ENCODE peak calls at places on chromosomes 5 and 9, in ten cellular contexts. One of them, this sample, is unnamed.

GRCh38 chr5:172078726-172079345 is 72.4 kb upstream of the FBXW11 start:
- DNase-seq in LHCN-M2: no peak
- DNase-seq in NCI-H187: no peak
- DNase-seq in CD4-positive, CD25-positive, alpha-beta regulatory T cell: no peak
- DNase-seq in stimulated activated CD4-positive, alpha-beta T cell treated with anti-CD3 and anti-CD28 coated beads, Interleukin-2, amount 100 ng/mL, for 48 hours: no peak
- DNase-seq in HEK293T: no peak
- DNase-seq in mesenteric fat pad: peak; percentile 30
- DNase-seq in hypothalamus: no peak
- DNase-seq in RWPE1: no peak
- DNase-seq in nucleus accumbens: peak; percentile 22
- DNase-seq in this sample: peak; percentile 54

GRCh38 chr9:95171001-95171400 is 146.5 kb downstream of the FANCC start:
- DNase-seq in LHCN-M2: peak; percentile 39
- DNase-seq in NCI-H187: no peak
- DNase-seq in CD4-positive, CD25-positive, alpha-beta regulatory T cell: no peak
- DNase-seq in stimulated activated CD4-positive, alpha-beta T cell treated with anti-CD3 and anti-CD28 coated beads, Interleukin-2, amount 100 ng/mL, for 48 hours: no peak
- DNase-seq in HEK293T: no peak
- DNase-seq in mesenteric fat pad: no peak
- DNase-seq in hypothalamus: no peak
- DNase-seq in RWPE1: peak; percentile 76
- DNase-seq in nucleus accumbens: no peak
- DNase-seq in this sample: no peak

GRCh38 chr5:82720213-82720612 is 357.0 kb downstream of the TMEM167A start:
- DNase-seq in LHCN-M2: no peak
- DNase-seq in NCI-H187: no peak
- DNase-seq in CD4-positive, CD25-positive, alpha-beta regulatory T cell: no peak
- DNase-seq in stimulated activated CD4-positive, alpha-beta T cell treated with anti-CD3 and anti-CD28 coated beads, Interleukin-2, amount 100 ng/mL, for 48 hours: no peak
- DNase-seq in HEK293T: no peak
- DNase-seq in mesenteric fat pad: no peak
- DNase-seq in hypothalamus: no peak
- DNase-seq in RWPE1: no peak
- DNase-seq in nucleus accumbens: no peak
- DNase-seq in this sample: no peak

GRCh38 chr5:125348936-125349335 is 602.5 kb upstream of the ZNF608 start:
- DNase-seq in LHCN-M2: no peak
- DNase-seq in NCI-H187: no peak
- DNase-seq in CD4-positive, CD25-positive, alpha-beta regulatory T cell: no peak
- DNase-seq in stimulated activated CD4-positive, alpha-beta T cell treated with anti-CD3 and anti-CD28 coated beads, Interleukin-2, amount 100 ng/mL, for 48 hours: no peak
- DNase-seq in HEK293T: no peak
- DNase-seq in mesenteric fat pad: no peak
- DNase-seq in hypothalamus: no peak
- DNase-seq in RWPE1: no peak
- DNase-seq in nucleus accumbens: no peak
- DNase-seq in this sample: no peak

GRCh38 chr5:143812085-143812705 is at the start of gene HMHB1:
- DNase-seq in LHCN-M2: peak; percentile 22
- DNase-seq in NCI-H187: no peak
- DNase-seq in CD4-positive, CD25-positive, alpha-beta regulatory T cell: no peak
- DNase-seq in stimulated activated CD4-positive, alpha-beta T cell treated with anti-CD3 and anti-CD28 coated beads, Interleukin-2, amount 100 ng/mL, for 48 hours: no peak
- DNase-seq in HEK293T: no peak
- DNase-seq in mesenteric fat pad: no peak
- DNase-seq in hypothalamus: no peak
- DNase-seq in RWPE1: no peak
- DNase-seq in nucleus accumbens: no peak
- DNase-seq in this sample: no peak

GRCh38 chr9:36798350-36799065 is 225.8 kb downstream of the MELK start:
- DNase-seq in LHCN-M2: peak; percentile 31
- DNase-seq in NCI-H187: peak; percentile 36
- DNase-seq in CD4-positive, CD25-positive, alpha-beta regulatory T cell: no peak
- DNase-seq in stimulated activated CD4-positive, alpha-beta T cell treated with anti-CD3 and anti-CD28 coated beads, Interleukin-2, amount 100 ng/mL, for 48 hours: no peak
- DNase-seq in HEK293T: peak; percentile 56
- DNase-seq in mesenteric fat pad: peak; percentile 57
- DNase-seq in hypothalamus: no peak
- DNase-seq in RWPE1: peak; percentile 62
- DNase-seq in nucleus accumbens: peak; percentile 16
- DNase-seq in this sample: no peak

GRCh38 chr5:28156981-28157380 is 1118.6 kb upstream of the CDH9 start:
- DNase-seq in LHCN-M2: peak; percentile 1
- DNase-seq in NCI-H187: no peak
- DNase-seq in CD4-positive, CD25-positive, alpha-beta regulatory T cell: no peak
- DNase-seq in stimulated activated CD4-positive, alpha-beta T cell treated with anti-CD3 and anti-CD28 coated beads, Interleukin-2, amount 100 ng/mL, for 48 hours: no peak
- DNase-seq in HEK293T: no peak
- DNase-seq in mesenteric fat pad: no peak
- DNase-seq in hypothalamus: no peak
- DNase-seq in RWPE1: no peak
- DNase-seq in nucleus accumbens: no peak
- DNase-seq in this sample: no peak

GRCh38 chr5:178224403-178224802 is 8.2 kb downstream of the PHYKPL start:
- DNase-seq in LHCN-M2: no peak
- DNase-seq in NCI-H187: no peak
- DNase-seq in CD4-positive, CD25-positive, alpha-beta regulatory T cell: no peak
- DNase-seq in stimulated activated CD4-positive, alpha-beta T cell treated with anti-CD3 and anti-CD28 coated beads, Interleukin-2, amount 100 ng/mL, for 48 hours: no peak
- DNase-seq in HEK293T: no peak
- DNase-seq in mesenteric fat pad: no peak
- DNase-seq in hypothalamus: no peak
- DNase-seq in RWPE1: no peak
- DNase-seq in nucleus accumbens: no peak
- DNase-seq in this sample: no peak

GRCh38 chr5:119267958-119268386 is 87.8 kb upstream of the TNFAIP8 start:
- DNase-seq in LHCN-M2: peak; percentile 93
- DNase-seq in NCI-H187: peak; percentile 60
- DNase-seq in CD4-positive, CD25-positive, alpha-beta regulatory T cell: peak; percentile 78
- DNase-seq in stimulated activated CD4-positive, alpha-beta T cell treated with anti-CD3 and anti-CD28 coated beads, Interleukin-2, amount 100 ng/mL, for 48 hours: peak; percentile 68
- DNase-seq in HEK293T: peak; percentile 80
- DNase-seq in mesenteric fat pad: peak; percentile 95
- DNase-seq in hypothalamus: no peak
- DNase-seq in RWPE1: peak; percentile 91
- DNase-seq in nucleus accumbens: peak; percentile 81
- DNase-seq in this sample: peak; percentile 93

GRCh38 chr9:38761334-38761733 is 41.4 kb upstream of the FAM240B start:
- DNase-seq in LHCN-M2: no peak
- DNase-seq in NCI-H187: no peak
- DNase-seq in CD4-positive, CD25-positive, alpha-beta regulatory T cell: no peak
- DNase-seq in stimulated activated CD4-positive, alpha-beta T cell treated with anti-CD3 and anti-CD28 coated beads, Interleukin-2, amount 100 ng/mL, for 48 hours: no peak
- DNase-seq in HEK293T: no peak
- DNase-seq in mesenteric fat pad: no peak
- DNase-seq in hypothalamus: no peak
- DNase-seq in RWPE1: no peak
- DNase-seq in nucleus accumbens: no peak
- DNase-seq in this sample: no peak

GRCh38 chr5:160020266-160020770 is 11.4 kb downstream of the TTC1 start:
- DNase-seq in LHCN-M2: no peak
- DNase-seq in NCI-H187: no peak
- DNase-seq in CD4-positive, CD25-positive, alpha-beta regulatory T cell: no peak
- DNase-seq in stimulated activated CD4-positive, alpha-beta T cell treated with anti-CD3 and anti-CD28 coated beads, Interleukin-2, amount 100 ng/mL, for 48 hours: no peak
- DNase-seq in HEK293T: no peak
- DNase-seq in mesenteric fat pad: no peak
- DNase-seq in hypothalamus: no peak
- DNase-seq in RWPE1: no peak
- DNase-seq in nucleus accumbens: no peak
- DNase-seq in this sample: no peak

GRCh38 chr5:107670028-107670926 is 460 bp downstream of the EFNA5 start:
- DNase-seq in LHCN-M2: peak; percentile 43
- DNase-seq in NCI-H187: peak; percentile 17
- DNase-seq in CD4-positive, CD25-positive, alpha-beta regulatory T cell: no peak
- DNase-seq in stimulated activated CD4-positive, alpha-beta T cell treated with anti-CD3 and anti-CD28 coated beads, Interleukin-2, amount 100 ng/mL, for 48 hours: peak; percentile 18
- DNase-seq in HEK293T: no peak
- DNase-seq in mesenteric fat pad: no peak
- DNase-seq in hypothalamus: no peak
- DNase-seq in RWPE1: peak; percentile 41
- DNase-seq in nucleus accumbens: peak; percentile 36
- DNase-seq in this sample: peak; percentile 50

GRCh38 chr5:39506216-39506615 is 81.4 kb upstream of the DAB2 start:
- DNase-seq in LHCN-M2: peak; percentile 66
- DNase-seq in NCI-H187: no peak
- DNase-seq in CD4-positive, CD25-positive, alpha-beta regulatory T cell: no peak
- DNase-seq in stimulated activated CD4-positive, alpha-beta T cell treated with anti-CD3 and anti-CD28 coated beads, Interleukin-2, amount 100 ng/mL, for 48 hours: no peak
- DNase-seq in HEK293T: no peak
- DNase-seq in mesenteric fat pad: no peak
- DNase-seq in hypothalamus: no peak
- DNase-seq in RWPE1: no peak
- DNase-seq in nucleus accumbens: no peak
- DNase-seq in this sample: no peak

GRCh38 chr5:168776023-168776422 is 196.9 kb upstream of the PANK3 start:
- DNase-seq in LHCN-M2: no peak
- DNase-seq in NCI-H187: no peak
- DNase-seq in CD4-positive, CD25-positive, alpha-beta regulatory T cell: no peak
- DNase-seq in stimulated activated CD4-positive, alpha-beta T cell treated with anti-CD3 and anti-CD28 coated beads, Interleukin-2, amount 100 ng/mL, for 48 hours: no peak
- DNase-seq in HEK293T: no peak
- DNase-seq in mesenteric fat pad: no peak
- DNase-seq in hypothalamus: no peak
- DNase-seq in RWPE1: no peak
- DNase-seq in nucleus accumbens: peak; percentile 7
- DNase-seq in this sample: no peak

GRCh38 chr5:65020492-65020891 is 251.8 kb downstream of the CWC27 start:
- DNase-seq in LHCN-M2: peak; percentile 43
- DNase-seq in NCI-H187: no peak
- DNase-seq in CD4-positive, CD25-positive, alpha-beta regulatory T cell: no peak
- DNase-seq in stimulated activated CD4-positive, alpha-beta T cell treated with anti-CD3 and anti-CD28 coated beads, Interleukin-2, amount 100 ng/mL, for 48 hours: no peak
- DNase-seq in HEK293T: no peak
- DNase-seq in mesenteric fat pad: no peak
- DNase-seq in hypothalamus: no peak
- DNase-seq in RWPE1: no peak
- DNase-seq in nucleus accumbens: no peak
- DNase-seq in this sample: no peak

GRCh38 chr5:133953568-133954145 is 14.8 kb downstream of the C5orf15 start:
- DNase-seq in LHCN-M2: no peak
- DNase-seq in NCI-H187: no peak
- DNase-seq in CD4-positive, CD25-positive, alpha-beta regulatory T cell: no peak
- DNase-seq in stimulated activated CD4-positive, alpha-beta T cell treated with anti-CD3 and anti-CD28 coated beads, Interleukin-2, amount 100 ng/mL, for 48 hours: no peak
- DNase-seq in HEK293T: no peak
- DNase-seq in mesenteric fat pad: no peak
- DNase-seq in hypothalamus: no peak
- DNase-seq in RWPE1: no peak
- DNase-seq in nucleus accumbens: no peak
- DNase-seq in this sample: no peak

GRCh38 chr5:141851195-141851874 is 26.9 kb downstream of the PCDH1 start:
- DNase-seq in LHCN-M2: no peak
- DNase-seq in NCI-H187: no peak
- DNase-seq in CD4-positive, CD25-positive, alpha-beta regulatory T cell: no peak
- DNase-seq in stimulated activated CD4-positive, alpha-beta T cell treated with anti-CD3 and anti-CD28 coated beads, Interleukin-2, amount 100 ng/mL, for 48 hours: no peak
- DNase-seq in HEK293T: no peak
- DNase-seq in mesenteric fat pad: no peak
- DNase-seq in hypothalamus: no peak
- DNase-seq in RWPE1: no peak
- DNase-seq in nucleus accumbens: no peak
- DNase-seq in this sample: no peak

GRCh38 chr5:81165493-81166119 is 67.5 kb upstream of the CKMT2 start:
- DNase-seq in LHCN-M2: peak; percentile 49
- DNase-seq in NCI-H187: peak; percentile 23
- DNase-seq in CD4-positive, CD25-positive, alpha-beta regulatory T cell: peak; percentile 23
- DNase-seq in stimulated activated CD4-positive, alpha-beta T cell treated with anti-CD3 and anti-CD28 coated beads, Interleukin-2, amount 100 ng/mL, for 48 hours: peak; percentile 58
- DNase-seq in HEK293T: peak; percentile 66
- DNase-seq in mesenteric fat pad: no peak
- DNase-seq in hypothalamus: no peak
- DNase-seq in RWPE1: peak; percentile 90
- DNase-seq in nucleus accumbens: peak; percentile 69
- DNase-seq in this sample: no peak

GRCh38 chr5:139631520-139632165 is 16.5 kb upstream of the CXXC5 start:
- DNase-seq in LHCN-M2: no peak
- DNase-seq in NCI-H187: no peak
- DNase-seq in CD4-positive, CD25-positive, alpha-beta regulatory T cell: no peak
- DNase-seq in stimulated activated CD4-positive, alpha-beta T cell treated with anti-CD3 and anti-CD28 coated beads, Interleukin-2, amount 100 ng/mL, for 48 hours: no peak
- DNase-seq in HEK293T: no peak
- DNase-seq in mesenteric fat pad: peak; percentile 18
- DNase-seq in hypothalamus: no peak
- DNase-seq in RWPE1: no peak
- DNase-seq in nucleus accumbens: no peak
- DNase-seq in this sample: peak; percentile 14

GRCh38 chr5:126002222-126002897 is 420.8 kb upstream of the GRAMD2B start:
- DNase-seq in LHCN-M2: peak; percentile 90
- DNase-seq in NCI-H187: no peak
- DNase-seq in CD4-positive, CD25-positive, alpha-beta regulatory T cell: no peak
- DNase-seq in stimulated activated CD4-positive, alpha-beta T cell treated with anti-CD3 and anti-CD28 coated beads, Interleukin-2, amount 100 ng/mL, for 48 hours: no peak
- DNase-seq in HEK293T: peak; percentile 28
- DNase-seq in mesenteric fat pad: no peak
- DNase-seq in hypothalamus: no peak
- DNase-seq in RWPE1: no peak
- DNase-seq in nucleus accumbens: peak; percentile 32
- DNase-seq in this sample: peak; percentile 68

GRCh38 chr5:10607666-10608442 is 44.0 kb downstream of the ANKRD33B start:
- DNase-seq in LHCN-M2: peak; percentile 76
- DNase-seq in NCI-H187: no peak
- DNase-seq in CD4-positive, CD25-positive, alpha-beta regulatory T cell: no peak
- DNase-seq in stimulated activated CD4-positive, alpha-beta T cell treated with anti-CD3 and anti-CD28 coated beads, Interleukin-2, amount 100 ng/mL, for 48 hours: no peak
- DNase-seq in HEK293T: no peak
- DNase-seq in mesenteric fat pad: no peak
- DNase-seq in hypothalamus: no peak
- DNase-seq in RWPE1: no peak
- DNase-seq in nucleus accumbens: no peak
- DNase-seq in this sample: no peak

GRCh38 chr5:133354323-133355161 is 257.8 kb downstream of the FSTL4 start:
- DNase-seq in LHCN-M2: no peak
- DNase-seq in NCI-H187: no peak
- DNase-seq in CD4-positive, CD25-positive, alpha-beta regulatory T cell: no peak
- DNase-seq in stimulated activated CD4-positive, alpha-beta T cell treated with anti-CD3 and anti-CD28 coated beads, Interleukin-2, amount 100 ng/mL, for 48 hours: no peak
- DNase-seq in HEK293T: no peak
- DNase-seq in mesenteric fat pad: no peak
- DNase-seq in hypothalamus: no peak
- DNase-seq in RWPE1: no peak
- DNase-seq in nucleus accumbens: no peak
- DNase-seq in this sample: no peak

GRCh38 chr5:77087484-77088291 is 603 bp upstream of the ZBED3 start:
- DNase-seq in LHCN-M2: no peak
- DNase-seq in NCI-H187: no peak
- DNase-seq in CD4-positive, CD25-positive, alpha-beta regulatory T cell: no peak
- DNase-seq in stimulated activated CD4-positive, alpha-beta T cell treated with anti-CD3 and anti-CD28 coated beads, Interleukin-2, amount 100 ng/mL, for 48 hours: no peak
- DNase-seq in HEK293T: no peak
- DNase-seq in mesenteric fat pad: no peak
- DNase-seq in hypothalamus: no peak
- DNase-seq in RWPE1: no peak
- DNase-seq in nucleus accumbens: peak; percentile 30
- DNase-seq in this sample: peak; percentile 66

GRCh38 chr9:116267021-116267420 is 113.4 kb downstream of the PAPPA start:
- DNase-seq in LHCN-M2: peak; percentile 50
- DNase-seq in NCI-H187: no peak
- DNase-seq in CD4-positive, CD25-positive, alpha-beta regulatory T cell: no peak
- DNase-seq in stimulated activated CD4-positive, alpha-beta T cell treated with anti-CD3 and anti-CD28 coated beads, Interleukin-2, amount 100 ng/mL, for 48 hours: no peak
- DNase-seq in HEK293T: no peak
- DNase-seq in mesenteric fat pad: no peak
- DNase-seq in hypothalamus: no peak
- DNase-seq in RWPE1: peak; percentile 29
- DNase-seq in nucleus accumbens: no peak
- DNase-seq in this sample: no peak

GRCh38 chr9:130627051-130627450 is 37.3 kb upstream of the PRDM12 start:
- DNase-seq in LHCN-M2: no peak
- DNase-seq in NCI-H187: no peak
- DNase-seq in CD4-positive, CD25-positive, alpha-beta regulatory T cell: no peak
- DNase-seq in stimulated activated CD4-positive, alpha-beta T cell treated with anti-CD3 and anti-CD28 coated beads, Interleukin-2, amount 100 ng/mL, for 48 hours: no peak
- DNase-seq in HEK293T: no peak
- DNase-seq in mesenteric fat pad: peak; percentile 77
- DNase-seq in hypothalamus: no peak
- DNase-seq in RWPE1: no peak
- DNase-seq in nucleus accumbens: peak; percentile 39
- DNase-seq in this sample: no peak

GRCh38 chr5:135576075-135576599 is 2.7 kb downstream of the CXCL14 start:
- DNase-seq in LHCN-M2: no peak
- DNase-seq in NCI-H187: no peak
- DNase-seq in CD4-positive, CD25-positive, alpha-beta regulatory T cell: no peak
- DNase-seq in stimulated activated CD4-positive, alpha-beta T cell treated with anti-CD3 and anti-CD28 coated beads, Interleukin-2, amount 100 ng/mL, for 48 hours: no peak
- DNase-seq in HEK293T: no peak
- DNase-seq in mesenteric fat pad: no peak
- DNase-seq in hypothalamus: no peak
- DNase-seq in RWPE1: no peak
- DNase-seq in nucleus accumbens: no peak
- DNase-seq in this sample: no peak

GRCh38 chr9:20028849-20029231 is 240.0 kb upstream of the SLC24A2 start:
- DNase-seq in LHCN-M2: no peak
- DNase-seq in NCI-H187: no peak
- DNase-seq in CD4-positive, CD25-positive, alpha-beta regulatory T cell: no peak
- DNase-seq in stimulated activated CD4-positive, alpha-beta T cell treated with anti-CD3 and anti-CD28 coated beads, Interleukin-2, amount 100 ng/mL, for 48 hours: no peak
- DNase-seq in HEK293T: no peak
- DNase-seq in mesenteric fat pad: no peak
- DNase-seq in hypothalamus: no peak
- DNase-seq in RWPE1: no peak
- DNase-seq in nucleus accumbens: no peak
- DNase-seq in this sample: no peak

GRCh38 chr9:34252016-34252415 is 73.2 kb downstream of the UBAP1 start:
- DNase-seq in LHCN-M2: no peak
- DNase-seq in NCI-H187: no peak
- DNase-seq in CD4-positive, CD25-positive, alpha-beta regulatory T cell: no peak
- DNase-seq in stimulated activated CD4-positive, alpha-beta T cell treated with anti-CD3 and anti-CD28 coated beads, Interleukin-2, amount 100 ng/mL, for 48 hours: no peak
- DNase-seq in HEK293T: no peak
- DNase-seq in mesenteric fat pad: no peak
- DNase-seq in hypothalamus: no peak
- DNase-seq in RWPE1: no peak
- DNase-seq in nucleus accumbens: no peak
- DNase-seq in this sample: no peak

This sample was measured in stomach.